ENCODE peak calls at places on chromosomes 12 and 14, in nine cellular contexts. Y, R, G, B, K, S, V, J and O are unnamed samples.

GRCh38 chr12:52037248-52037861 is 13.9 kb upstream of the NR4A1 start:
- DNase-seq in Y (no peak), R (no peak), G (no peak), B (peak; percentile 20), K (peak; percentile 66), S (no peak), V (no peak), J (no peak), O (no peak)

GRCh38 chr12:117803013-117803412 is 165.8 kb downstream of the KSR2 start:
- DNase-seq in Y (no peak), R (no peak), G (no peak), B (no peak), K (no peak), S (no peak), V (no peak), J (no peak), O (no peak)

GRCh38 chr14:104734991-104735779 is 11.2 kb downstream of the ADSS1 start:
- DNase-seq in Y (no peak), R (no peak), G (no peak), B (no peak), K (no peak), S (no peak), V (no peak), J (no peak), O (no peak)

GRCh38 chr14:76336876-76337275 is 39.1 kb upstream of the ESRRB start:
- DNase-seq in Y (no peak), R (no peak), G (no peak), B (no peak), K (no peak), S (no peak), V (no peak), J (no peak), O (no peak)

GRCh38 chr12:26746315-26746714 is 86.7 kb downstream of the ITPR2 start:
- DNase-seq in Y (no peak), R (no peak), G (peak; percentile 38), B (no peak), K (no peak), S (peak; percentile 82), V (no peak), J (no peak), O (no peak)

GRCh38 chr12:58588771-58589170 is 331.5 kb downstream of the LRIG3 start:
- DNase-seq in Y (no peak), R (no peak), G (no peak), B (no peak), K (no peak), S (peak; percentile 47), V (no peak), J (no peak), O (no peak)

GRCh38 chr14:64696355-64696844 is 7.8 kb upstream of the PLEKHG3 start:
- DNase-seq in Y (no peak), R (no peak), G (no peak), B (no peak), K (no peak), S (no peak), V (no peak), J (no peak), O (no peak)

GRCh38 chr12:52903855-52904508 is 894 bp downstream of the KRT8 start:
- DNase-seq in Y (no peak), R (peak; percentile 33), G (no peak), B (peak; percentile 44), K (peak; percentile 71), S (no peak), V (no peak), J (peak; percentile 42), O (peak; percentile 18)

GRCh38 chr14:35708072-35708471 is 101.0 kb downstream of the RALGAPA1 start:
- DNase-seq in Y (no peak), R (no peak), G (peak; percentile 2), B (no peak), K (no peak), S (no peak), V (no peak), J (no peak), O (no peak)

GRCh38 chr14:104967144-104967413 is 11.1 kb downstream of the AHNAK2 start:
- DNase-seq in Y (no peak), R (no peak), G (no peak), B (no peak), K (no peak), S (no peak), V (no peak), J (no peak), O (no peak)

GRCh38 chr14:61977217-61977616 is 215.0 kb downstream of the SNAPC1 start:
- DNase-seq in Y (no peak), R (no peak), G (no peak), B (no peak), K (no peak), S (peak; percentile 38), V (no peak), J (no peak), O (no peak)